ENCODE peak calls at places on chromosomes 5 and 9, in four cellular contexts. One of them, this sample, is unnamed.

GRCh38 chr5:83036991-83037390 is 40.2 kb downstream of the TMEM167A start:
- DNase-seq in IMR-90: no peak
- DNase-seq in BJ: no peak
- DNase-seq in stimulated activated naive B cell treated with anti-CD40 and anti-IgM and Interleukin-4, amounts not matched to agents 10 μg/mL and 1 μg/mL and 100 μg/mL, for 72 hours: no peak
- DNase-seq in this sample: no peak

GRCh38 chr9:87872079-87872624 is 10.5 kb upstream of the SPATA31E1 start:
- DNase-seq in stimulated activated naive B cell treated with anti-CD40 and anti-IgM and Interleukin-4, amounts not matched to agents 10 μg/mL and 1 μg/mL and 100 μg/mL, for 72 hours: no peak
- DNase-seq in IMR-90: peak; percentile 36
- DNase-seq in BJ: no peak
- DNase-seq in this sample: no peak

GRCh38 chr9:131503626-131504465 is 1.1 kb downstream of the POMT1 start:
- DNase-seq in BJ: no peak
- DNase-seq in IMR-90: peak; percentile 49
- DNase-seq in stimulated activated naive B cell treated with anti-CD40 and anti-IgM and Interleukin-4, amounts not matched to agents 10 μg/mL and 1 μg/mL and 100 μg/mL, for 72 hours: peak; percentile 22
- DNase-seq in this sample: peak; percentile 65

GRCh38 chr5:119275873-119276214 is 80.0 kb upstream of the TNFAIP8 start:
- DNase-seq in BJ: no peak
- DNase-seq in stimulated activated naive B cell treated with anti-CD40 and anti-IgM and Interleukin-4, amounts not matched to agents 10 μg/mL and 1 μg/mL and 100 μg/mL, for 72 hours: peak; percentile 70
- DNase-seq in IMR-90: no peak
- DNase-seq in this sample: no peak

GRCh38 chr5:168648576-168648975 is 69.4 kb upstream of the PANK3 start:
- DNase-seq in BJ: no peak
- DNase-seq in IMR-90: no peak
- DNase-seq in stimulated activated naive B cell treated with anti-CD40 and anti-IgM and Interleukin-4, amounts not matched to agents 10 μg/mL and 1 μg/mL and 100 μg/mL, for 72 hours: no peak
- DNase-seq in this sample: no peak

GRCh38 chr9:100472725-100473261 is at the start of gene TMEFF1:
- DNase-seq in stimulated activated naive B cell treated with anti-CD40 and anti-IgM and Interleukin-4, amounts not matched to agents 10 μg/mL and 1 μg/mL and 100 μg/mL, for 72 hours: peak; percentile 6
- DNase-seq in BJ: no peak
- DNase-seq in IMR-90: peak; percentile 26
- DNase-seq in this sample: peak; percentile 51

GRCh38 chr5:145975361-145976066 is 39.1 kb downstream of the SH3RF2 start:
- DNase-seq in IMR-90: peak; percentile 89
- DNase-seq in BJ: no peak
- DNase-seq in stimulated activated naive B cell treated with anti-CD40 and anti-IgM and Interleukin-4, amounts not matched to agents 10 μg/mL and 1 μg/mL and 100 μg/mL, for 72 hours: no peak
- DNase-seq in this sample: peak; percentile 96

GRCh38 chr5:67010684-67011409 is 185.8 kb downstream of the CD180 start:
- DNase-seq in IMR-90: peak; percentile 94
- DNase-seq in BJ: no peak
- DNase-seq in stimulated activated naive B cell treated with anti-CD40 and anti-IgM and Interleukin-4, amounts not matched to agents 10 μg/mL and 1 μg/mL and 100 μg/mL, for 72 hours: no peak
- DNase-seq in this sample: peak; percentile 61

GRCh38 chr5:125140855-125141254 is 394.4 kb upstream of the ZNF608 start:
- DNase-seq in stimulated activated naive B cell treated with anti-CD40 and anti-IgM and Interleukin-4, amounts not matched to agents 10 μg/mL and 1 μg/mL and 100 μg/mL, for 72 hours: no peak
- DNase-seq in IMR-90: peak; percentile 93
- DNase-seq in BJ: peak; percentile 72
- DNase-seq in this sample: peak; percentile 59

GRCh38 chr9:113919422-113919821 is 43.3 kb downstream of the ZNF618 start:
- DNase-seq in BJ: no peak
- DNase-seq in IMR-90: no peak
- DNase-seq in stimulated activated naive B cell treated with anti-CD40 and anti-IgM and Interleukin-4, amounts not matched to agents 10 μg/mL and 1 μg/mL and 100 μg/mL, for 72 hours: no peak
- DNase-seq in this sample: no peak

GRCh38 chr5:137815202-137815990 is 52.3 kb upstream of the MYOT start:
- DNase-seq in IMR-90: no peak
- DNase-seq in BJ: no peak
- DNase-seq in stimulated activated naive B cell treated with anti-CD40 and anti-IgM and Interleukin-4, amounts not matched to agents 10 μg/mL and 1 μg/mL and 100 μg/mL, for 72 hours: no peak
- DNase-seq in this sample: no peak

GRCh38 chr9:83509372-83509771 is 28.8 kb downstream of the FRMD3 start:
- DNase-seq in BJ: peak; percentile 41
- DNase-seq in IMR-90: no peak
- DNase-seq in stimulated activated naive B cell treated with anti-CD40 and anti-IgM and Interleukin-4, amounts not matched to agents 10 μg/mL and 1 μg/mL and 100 μg/mL, for 72 hours: no peak
- DNase-seq in this sample: peak; percentile 41

GRCh38 chr5:131521252-131521651 is 113.8 kb downstream of the RAPGEF6 start:
- DNase-seq in BJ: no peak
- DNase-seq in IMR-90: peak; percentile 90
- DNase-seq in stimulated activated naive B cell treated with anti-CD40 and anti-IgM and Interleukin-4, amounts not matched to agents 10 μg/mL and 1 μg/mL and 100 μg/mL, for 72 hours: no peak
- DNase-seq in this sample: peak; percentile 74

GRCh38 chr5:102860035-102860434 is 104.9 kb downstream of the PAM start:
- DNase-seq in stimulated activated naive B cell treated with anti-CD40 and anti-IgM and Interleukin-4, amounts not matched to agents 10 μg/mL and 1 μg/mL and 100 μg/mL, for 72 hours: no peak
- DNase-seq in IMR-90: no peak
- DNase-seq in BJ: no peak
- DNase-seq in this sample: no peak

GRCh38 chr9:107710552-107710951 is 221.0 kb upstream of the KLF4 start:
- DNase-seq in IMR-90: peak; percentile 12
- DNase-seq in stimulated activated naive B cell treated with anti-CD40 and anti-IgM and Interleukin-4, amounts not matched to agents 10 μg/mL and 1 μg/mL and 100 μg/mL, for 72 hours: no peak
- DNase-seq in BJ: no peak
- DNase-seq in this sample: peak; percentile 10

GRCh38 chr5:62937661-62938558 is 359.3 kb downstream of the LRRC70 start:
- DNase-seq in stimulated activated naive B cell treated with anti-CD40 and anti-IgM and Interleukin-4, amounts not matched to agents 10 μg/mL and 1 μg/mL and 100 μg/mL, for 72 hours: no peak
- DNase-seq in BJ: no peak
- DNase-seq in IMR-90: peak; percentile 3
- DNase-seq in this sample: peak; percentile 18

GRCh38 chr9:136002886-136003285 is 41.7 kb upstream of the UBAC1 start:
- DNase-seq in IMR-90: no peak
- DNase-seq in BJ: no peak
- DNase-seq in stimulated activated naive B cell treated with anti-CD40 and anti-IgM and Interleukin-4, amounts not matched to agents 10 μg/mL and 1 μg/mL and 100 μg/mL, for 72 hours: no peak
- DNase-seq in this sample: no peak

GRCh38 chr9:76206821-76207220 is 187.4 kb downstream of the RFK start:
- DNase-seq in BJ: no peak
- DNase-seq in IMR-90: no peak
- DNase-seq in stimulated activated naive B cell treated with anti-CD40 and anti-IgM and Interleukin-4, amounts not matched to agents 10 μg/mL and 1 μg/mL and 100 μg/mL, for 72 hours: no peak
- DNase-seq in this sample: no peak

GRCh38 chr5:33479321-33479720 is 38.6 kb downstream of the TARS1 start:
- DNase-seq in BJ: peak; percentile 24
- DNase-seq in IMR-90: peak; percentile 73
- DNase-seq in stimulated activated naive B cell treated with anti-CD40 and anti-IgM and Interleukin-4, amounts not matched to agents 10 μg/mL and 1 μg/mL and 100 μg/mL, for 72 hours: no peak
- DNase-seq in this sample: peak; percentile 72